ENCODE peak calls at places on chromosomes 12 and 14, in nine cellular contexts. R is SK-N-SH, I is stomach, C is ovary, N is tibial nerve, T is K562, U is A549, B is HepG2, V is suprapubic skin. G is an unnamed sample. For H3K9me3, the result is how much of the 10 kb centered on the place peaks cover.

GRCh38 chr14:100738704-100739131 is 12.0 kb downstream of the DLK1 start:
- DNase-seq in T (no peak), R (peak), I (no peak), U (no peak), B (no peak), C (no peak), N (no peak), V (peak), G (no peak)

GRCh38 chr12:14833952-14834351 is 9.4 kb downstream of the ART4 start:
- DNase-seq in T (no peak), C (no peak), I (no peak), U (peak), V (no peak), B (peak), R (no peak), N (no peak), G (no peak)

GRCh38 chr14:63986789-63987533 is 134.2 kb downstream of the SYNE2 start:
- DNase-seq in B (no peak), N (no peak), V (no peak), U (peak), C (no peak), I (no peak), T (no peak), R (no peak), G (peak)

GRCh38 chr14:41805633-41806032 is 199.0 kb downstream of the LRFN5 start:
- DNase-seq in C (no peak), I (no peak), U (no peak), N (no peak), V (no peak), R (no peak), B (no peak), T (no peak), G (no peak)

GRCh38 chr14:34710744-34711143 is 3.6 kb downstream of the CFL2 start:
- DNase-seq in R (no peak), N (no peak), V (no peak), U (no peak), T (no peak), I (no peak), C (no peak), B (no peak), G (no peak)

GRCh38 chr12:71208053-71208685 is 50.4 kb upstream of the TSPAN8 start:
- DNase-seq in N (no peak), R (no peak), C (no peak), B (no peak), I (no peak), T (no peak), U (no peak), V (no peak), G (no peak)

GRCh38 chr14:65371784-65372183 is 40.7 kb upstream of the FUT8 start:
- DNase-seq in T (no peak), V (no peak), R (no peak), I (no peak), U (no peak), B (no peak), N (no peak), C (no peak), G (no peak)

GRCh38 chr12:64181504-64182291 is 40.4 kb downstream of the KICS2 start:
- DNase-seq in V (no peak), B (peak), R (peak), T (no peak), I (peak), C (peak), N (peak), U (peak), G (peak)

GRCh38 chr14:105841022-105842009 is 314.9 kb downstream of the TMEM121 start:
- DNase-seq in U (no peak), V (peak), N (no peak), I (no peak), C (peak), R (no peak), T (no peak), B (no peak), G (no peak)

GRCh38 chr12:47709277-47710048 is 3.6 kb upstream of the RPAP3 start:
- DNase-seq in N (no peak), R (no peak), I (no peak), U (no peak), V (no peak), T (no peak), B (no peak), C (no peak), G (no peak)

GRCh38 chr12:13368971-13369370 is 172.4 kb downstream of the EMP1 start:
- DNase-seq in C (no peak), R (no peak), T (no peak), V (no peak), I (no peak), N (no peak), B (no peak), U (no peak), G (no peak)

GRCh38 chr12:52811191-52812072 is 2.5 kb downstream of the KRT4 start:
- DNase-seq in V (no peak), T (no peak), R (no peak), U (no peak), C (no peak), B (no peak), N (no peak), I (no peak), G (no peak)

GRCh38 chr14:70906785-70907171 is 481 bp upstream of the PCNX1 start:
- DNase-seq in R (no peak), T (no peak), U (no peak), B (no peak), N (no peak), V (no peak), I (no peak), C (no peak), G (no peak)

GRCh38 chr12:6917491-6918231 is 3.3 kb downstream of the ENO2 start:
- DNase-seq in T (no peak), U (no peak), B (no peak), C (peak), N (no peak), I (no peak), V (no peak), R (no peak), G (no peak)

GRCh38 chr12:14691560-14691959 is 4.8 kb downstream of the GUCY2C start:
- DNase-seq in U (no peak), R (no peak), C (no peak), B (no peak), T (no peak), I (peak), V (peak), N (peak), G (peak)

GRCh38 chr14:29236848-29237247 is 470.3 kb downstream of the FOXG1 start:
- DNase-seq in U (peak), N (no peak), V (no peak), B (no peak), T (no peak), R (no peak), I (no peak), C (no peak), G (no peak)

GRCh38 chr12:75953312-75953906 is 78.2 kb downstream of the PHLDA1 start:
- DNase-seq in B (no peak), V (no peak), R (no peak), N (no peak), T (no peak), I (no peak), C (no peak), U (peak), G (no peak)

GRCh38 chr14:83473846-83474245 is 1940.2 kb upstream of the SEL1L start:
- DNase-seq in C (no peak), N (no peak), U (no peak), V (no peak), B (no peak), I (no peak), T (no peak), R (no peak), G (no peak)

GRCh38 chr14:78598046-78598652 is 428.0 kb downstream of the NRXN3 start:
- DNase-seq in T (peak), N (no peak), B (peak), C (peak), R (peak), U (peak), I (peak), V (no peak), G (peak)

GRCh38 chr14:99215277-99215676 is 56.7 kb downstream of the BCL11B start:
- DNase-seq in I (no peak), R (no peak), N (no peak), B (no peak), T (no peak), C (peak), U (no peak), V (no peak), G (no peak)

GRCh38 chr12:116200812-116201211 is 76.7 kb downstream of the MED13L start:
- DNase-seq in B (no peak), R (no peak), V (no peak), T (no peak), C (no peak), I (no peak), U (no peak), N (no peak), G (no peak)

GRCh38 chr12:104684884-104685283 is 228.1 kb downstream of the CHST11 start:
- DNase-seq in U (no peak), N (no peak), B (no peak), I (no peak), C (no peak), T (no peak), V (no peak), R (no peak), G (no peak)

GRCh38 chr12:40907115-40907521 is 214.9 kb downstream of the CNTN1 start:
- DNase-seq in U (peak), C (no peak), T (no peak), B (no peak), V (no peak), R (no peak), I (no peak), N (no peak), G (no peak)

GRCh38 chr12:57927086-57927485 is 14.3 kb upstream of the ATP23 start:
- DNase-seq in U (no peak), I (no peak), N (no peak), V (no peak), T (no peak), C (no peak), B (no peak), R (no peak), G (no peak)

GRCh38 chr14:67457782-67458181 is 30.7 kb downstream of the TMEM229B start:
- DNase-seq in T (no peak), V (no peak), R (no peak), U (no peak), C (no peak), N (no peak), B (no peak), I (peak), G (no peak)

GRCh38 chr12:83016226-83016835 is 329.6 kb downstream of the TMTC2 start:
- DNase-seq in T (peak), C (no peak), N (no peak), I (peak), V (no peak), R (no peak), B (peak), U (peak), G (no peak)

GRCh38 chr14:68682166-68683103 is 110.4 kb downstream of the ZFP36L1 start:
- DNase-seq in I (no peak), B (peak), C (no peak), U (peak), R (no peak), T (peak), N (no peak), V (no peak), G (peak)

GRCh38 chr14:103033744-103034143 is 23.6 kb downstream of the CDC42BPB start:
- DNase-seq in V (no peak), C (no peak), T (no peak), I (no peak), U (peak), B (no peak), R (no peak), N (no peak), G (peak)

GRCh38 chr12:122999986-123000420 is 19.5 kb downstream of the ARL6IP4 start:
- DNase-seq in V (no peak), R (no peak), U (no peak), T (no peak), B (no peak), C (no peak), N (no peak), I (no peak), G (no peak)

GRCh38 chr14:100278702-100279101 is 27.5 kb downstream of the SLC25A29 start:
- DNase-seq in C (no peak), N (no peak), U (no peak), R (no peak), T (no peak), B (peak), V (no peak), I (no peak), G (no peak)

GRCh38 chr12:38934696-38935095 is 29.3 kb upstream of the CPNE8 start:
- DNase-seq in V (no peak), R (no peak), I (no peak), B (no peak), N (no peak), T (no peak), U (no peak), C (no peak), G (no peak)

GRCh38 chr14:91350813-91351507 is 66.7 kb downstream of the CCDC88C start:
- DNase-seq in C (no peak), N (no peak), T (no peak), V (no peak), B (no peak), U (no peak), I (no peak), R (no peak), G (no peak)
- TF ChIP-seq EP300 in C (no peak), N (no peak), T (no peak), V (no peak), B (no peak), U (no peak), I (no peak), R (no peak), G (no peak)

DNA sequence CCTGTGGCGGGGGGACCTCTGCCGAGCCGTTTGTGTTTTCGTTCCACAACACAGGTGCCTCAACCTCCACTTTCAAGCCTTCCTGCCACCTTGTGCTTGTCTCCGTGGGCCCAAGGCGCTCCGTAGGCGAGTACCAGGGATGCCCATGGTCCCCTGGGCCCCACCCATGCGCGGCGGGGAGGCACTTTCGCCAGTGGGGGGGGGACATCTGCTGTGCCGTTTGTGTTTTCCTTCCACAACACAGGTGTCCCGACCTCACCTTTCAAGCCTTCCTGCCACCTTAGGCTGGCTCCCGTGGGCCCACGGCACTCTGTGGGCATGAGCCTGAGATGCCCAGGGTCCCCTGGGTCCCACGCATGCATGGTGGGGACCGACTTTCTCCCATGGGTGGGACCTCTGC is 335.9 kb downstream of the ALG10 start:
- DNase-seq in R (no peak), I (no peak), U (no peak), C (no peak), B (no peak), V (no peak), T (no peak), N (no peak), G (no peak)
- H3K9me3 ChIP-seq in R (under half), I (under half), U (under half), C (under half), B (under half), V (under half), T (under half), N (under half), G (under half)

DNA sequence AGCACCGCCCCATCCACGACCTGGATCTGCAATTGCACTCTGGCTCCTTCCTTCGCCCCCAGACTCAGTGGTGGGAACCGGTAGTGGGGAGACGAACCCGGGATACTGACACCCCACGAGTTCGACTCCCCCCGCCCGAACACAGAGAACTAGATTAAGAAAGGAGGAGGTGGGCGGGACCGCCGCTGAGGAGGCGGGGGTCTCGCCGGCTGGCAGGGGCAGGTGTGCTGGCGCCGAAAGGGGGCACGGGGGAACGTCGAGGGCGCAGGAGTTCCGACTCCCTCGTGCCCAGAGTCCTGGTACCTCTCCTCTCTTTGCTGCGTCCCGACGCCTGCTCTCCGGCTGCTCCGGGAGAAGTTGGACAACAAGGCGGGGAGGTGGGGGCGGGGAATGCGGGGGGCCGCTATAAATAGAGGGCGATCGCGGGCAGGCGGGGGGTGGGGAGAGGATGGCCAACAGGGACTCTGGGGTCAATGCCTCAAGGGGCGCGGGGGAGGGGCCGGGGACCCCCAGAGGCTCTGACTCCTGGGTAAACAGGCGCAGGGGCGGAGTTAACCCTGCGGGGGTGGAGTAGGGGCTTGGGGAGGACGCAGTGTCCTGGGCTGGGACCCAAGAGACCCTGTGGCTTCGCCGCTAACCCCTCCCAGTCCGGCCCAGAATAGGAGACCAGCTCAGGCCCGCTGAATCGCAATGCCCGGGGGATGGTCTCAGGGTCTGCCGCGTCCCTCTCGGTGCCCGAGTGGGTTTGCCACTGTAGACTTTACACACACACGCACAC is 702 bp upstream of the NDRG2 start:
- DNase-seq in V (peak), U (no peak), C (peak), I (peak), B (no peak), R (peak), T (peak), N (peak), G (peak)
- TF ChIP-seq EP300 in V (no peak), U (no peak), C (no peak), I (no peak), B (no peak), R (no peak), T (no peak), N (no peak), G (no peak)

GRCh38 chr12:132949936-132950837 is 5.9 kb downstream of the ZNF605 start:
- DNase-seq in B (no peak), C (no peak), T (no peak), R (no peak), V (no peak), U (no peak), I (no peak), N (no peak), G (no peak)
- H3K9me3 ChIP-seq in B (half or more), C (under half), T (under half), R (under half), V (under half), U (half or more), I (under half), N (under half), G (under half)

GRCh38 chr12:131085125-131085815 is 131.6 kb downstream of the ADGRD1 start:
- DNase-seq in C (peak), I (peak), R (no peak), T (no peak), U (no peak), B (no peak), N (peak), V (peak), G (no peak)
- TF ChIP-seq EP300 in C (no peak), I (no peak), R (no peak), T (no peak), U (no peak), B (no peak), N (no peak), V (no peak), G (no peak)

GRCh38 chr14:36510874-36511273 is 9.2 kb downstream of the NKX2-1 start:
- DNase-seq in C (no peak), N (no peak), T (no peak), B (no peak), V (no peak), R (no peak), I (no peak), U (no peak), G (no peak)

GRCh38 chr14:36512585-36513003 is 7.4 kb downstream of the NKX2-1 start:
- DNase-seq in B (no peak), U (no peak), R (peak), N (no peak), C (no peak), V (no peak), I (no peak), T (no peak), G (no peak)

GRCh38 chr14:36513012-36513420 is 7.0 kb downstream of the NKX2-1 start:
- DNase-seq in C (no peak), N (no peak), T (no peak), I (no peak), V (no peak), U (no peak), B (no peak), R (peak), G (no peak)

GRCh38 chr14:36513451-36514277 is 6.4 kb downstream of the NKX2-1 start:
- DNase-seq in T (no peak), V (no peak), B (no peak), U (no peak), I (no peak), N (no peak), C (no peak), R (peak), G (no peak)

DNA sequence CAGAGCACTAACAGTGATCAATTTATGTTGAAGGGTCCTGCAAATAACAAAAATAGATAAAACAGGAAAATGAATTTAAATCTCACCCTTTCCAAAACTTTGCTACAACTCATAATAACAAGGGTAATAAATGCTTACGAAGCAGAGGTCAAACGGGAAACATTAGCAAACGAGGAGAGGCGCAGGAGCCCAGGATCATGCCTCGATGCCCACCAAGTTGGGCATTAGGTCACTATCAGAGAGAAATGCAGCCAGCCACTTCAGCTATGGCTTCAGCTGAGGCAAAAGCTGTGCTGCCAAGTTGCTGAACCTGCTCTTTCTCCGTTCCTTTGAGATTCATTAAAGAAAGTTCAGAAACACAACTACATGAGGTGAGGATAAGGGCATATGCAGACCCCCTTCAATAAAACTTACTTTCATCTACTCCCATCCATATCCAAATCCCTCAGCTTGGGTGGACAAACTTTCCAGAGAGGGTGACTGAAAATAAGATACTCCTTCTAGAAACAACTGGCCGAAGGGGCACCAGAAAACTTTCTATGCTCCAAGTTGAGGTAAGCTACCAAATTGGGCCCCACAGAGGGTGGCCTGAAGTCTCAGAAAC is 7.9 kb downstream of the NKX2-1 start:
- DNase-seq in N (no peak), I (no peak), R (no peak), B (no peak), U (no peak), V (no peak), T (no peak), C (no peak), G (no peak)
- H3K9me3 ChIP-seq in N (under half), I (under half), R (under half), B (under half), U (under half), V (under half), T (under half), C (under half), G (under half)

GRCh38 chr12:132588821-132589669 is 21.3 kb downstream of the LRCOL1 start:
- DNase-seq in I (no peak), U (no peak), C (no peak), B (no peak), V (no peak), T (no peak), N (no peak), R (no peak), G (no peak)
- TF ChIP-seq EP300 in I (no peak), U (no peak), C (no peak), B (no peak), V (no peak), T (no peak), N (no peak), R (no peak), G (no peak)